ENCODE peak calls at places on chromosome 17, in four cellular contexts. One of them, this sample, is unnamed.

GRCh38 chr17:56173958-56174357 is 20.7 kb downstream of the ANKFN1 start:
- DNase-seq in mesenchymal stem cell: peak; percentile 3
- DNase-seq in mesendoderm: peak; percentile 25
- DNase-seq in H1: no peak
- DNase-seq in this sample: no peak

GRCh38 chr17:44831270-44831770 is 1.2 kb upstream of the GJC1 start:
- DNase-seq in mesenchymal stem cell: no peak
- DNase-seq in mesendoderm: peak; percentile 31
- DNase-seq in H1: no peak
- DNase-seq in this sample: peak; percentile 40

GRCh38 chr17:83198366-83199341 is 119.2 kb downstream of the METRNL start:
- DNase-seq in mesenchymal stem cell: no peak
- DNase-seq in mesendoderm: no peak
- DNase-seq in H1: no peak
- DNase-seq in this sample: no peak

GRCh38 chr17:59561042-59561441 is 4.4 kb upstream of the DHX40 start:
- DNase-seq in mesenchymal stem cell: peak; percentile 22
- DNase-seq in mesendoderm: peak; percentile 68
- DNase-seq in H1: no peak
- DNase-seq in this sample: peak; percentile 56

GRCh38 chr17:47981462-47981861 is 10.5 kb downstream of the CDK5RAP3 start:
- DNase-seq in mesenchymal stem cell: no peak
- DNase-seq in mesendoderm: no peak
- DNase-seq in H1: no peak
- DNase-seq in this sample: no peak

GRCh38 chr17:64304512-64304911 is 41.5 kb upstream of the TEX2 start:
- DNase-seq in mesenchymal stem cell: no peak
- DNase-seq in mesendoderm: no peak
- DNase-seq in H1: no peak
- DNase-seq in this sample: no peak

GRCh38 chr17:4777969-4778760 is 6.5 kb downstream of the TM4SF5 start:
- DNase-seq in mesenchymal stem cell: no peak
- DNase-seq in mesendoderm: peak; percentile 32
- DNase-seq in H1: no peak
- DNase-seq in this sample: no peak

GRCh38 chr17:31448467-31449077 is 57.1 kb downstream of the RAB11FIP4 start:
- DNase-seq in mesenchymal stem cell: peak; percentile 6
- DNase-seq in mesendoderm: peak; percentile 29
- DNase-seq in H1: no peak
- DNase-seq in this sample: no peak

GRCh38 chr17:2170023-2170422 is 115.1 kb downstream of the HIC1 start:
- DNase-seq in mesenchymal stem cell: no peak
- DNase-seq in mesendoderm: peak; percentile 69
- DNase-seq in H1: no peak
- DNase-seq in this sample: peak; percentile 67

GRCh38 chr17:79865351-79866210 is 26.3 kb upstream of the CBX4 start:
- DNase-seq in mesenchymal stem cell: no peak
- DNase-seq in mesendoderm: no peak
- DNase-seq in H1: no peak
- DNase-seq in this sample: no peak
- H2BK5ac ChIP-seq in mesenchymal stem cell: no peak overlapping the region
- H2BK5ac ChIP-seq in mesendoderm: no peak overlapping the region
- H2BK5ac ChIP-seq in H1: no peak overlapping the region
- H2BK5ac ChIP-seq in this sample: no peak overlapping the region

DNA sequence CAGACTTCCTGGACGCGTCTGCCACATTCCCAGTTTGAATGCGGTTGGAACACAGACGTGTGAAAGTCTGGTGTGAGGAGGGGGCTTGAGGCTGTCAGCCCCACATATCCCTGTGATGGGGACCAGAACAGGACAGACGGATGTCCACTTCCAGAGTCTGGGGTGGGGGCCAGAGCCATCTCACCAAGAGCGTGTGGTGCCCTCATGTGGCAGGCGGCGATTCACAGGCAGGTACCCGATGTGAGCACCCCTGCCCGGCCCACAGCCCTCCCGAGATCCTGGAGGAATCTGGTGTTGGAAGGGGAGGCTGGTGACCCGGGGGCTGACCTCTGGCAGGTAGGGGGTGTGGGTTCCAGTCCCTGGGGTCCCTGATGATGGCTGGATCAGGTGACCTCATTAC is 51.5 kb downstream of the ENGASE start:
- DNase-seq in mesenchymal stem cell: no peak
- DNase-seq in mesendoderm: peak; percentile 32
- DNase-seq in H1: no peak
- DNase-seq in this sample: peak; percentile 62
- H2BK5ac ChIP-seq in mesenchymal stem cell: no peak overlapping the region
- H2BK5ac ChIP-seq in mesendoderm: no peak overlapping the region
- H2BK5ac ChIP-seq in H1: no peak overlapping the region
- H2BK5ac ChIP-seq in this sample: no peak overlapping the region

GRCh38 chr17:28812980-28813377 is 29.6 kb downstream of the FAM222B start:
- DNase-seq in mesenchymal stem cell: no peak
- DNase-seq in mesendoderm: no peak
- DNase-seq in H1: no peak
- DNase-seq in this sample: no peak
- H2BK5ac ChIP-seq in mesenchymal stem cell: no peak overlapping the region
- H2BK5ac ChIP-seq in mesendoderm: no peak overlapping the region
- H2BK5ac ChIP-seq in H1: peak overlapping the region; percentile 90
- H2BK5ac ChIP-seq in this sample: no peak overlapping the region

DNA sequence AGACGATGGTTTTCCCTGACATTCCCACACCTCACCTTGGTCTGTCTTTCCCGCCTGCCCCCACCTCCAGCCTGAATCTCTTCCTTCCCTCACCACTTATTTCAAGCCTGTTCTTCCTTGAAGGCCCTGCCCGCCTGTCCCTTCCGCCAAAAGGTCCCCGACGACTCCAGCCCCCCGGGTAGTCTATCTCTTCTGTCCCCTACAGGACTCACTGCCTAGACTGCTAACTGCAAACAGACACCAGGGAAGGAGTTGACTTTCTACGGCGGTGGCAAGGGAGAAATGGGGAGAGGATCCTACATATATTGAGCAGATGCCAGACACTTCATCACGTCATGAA is 53.7 kb downstream of the NT5M start:
- DNase-seq in mesenchymal stem cell: no peak
- DNase-seq in mesendoderm: no peak
- DNase-seq in H1: no peak
- DNase-seq in this sample: no peak
- H2BK5ac ChIP-seq in mesenchymal stem cell: no peak overlapping the region
- H2BK5ac ChIP-seq in mesendoderm: no peak overlapping the region
- H2BK5ac ChIP-seq in H1: no peak overlapping the region
- H2BK5ac ChIP-seq in this sample: no peak overlapping the region

GRCh38 chr17:76539631-76540271 is at the start of gene PRCD:
- DNase-seq in mesenchymal stem cell: peak; percentile 34
- DNase-seq in mesendoderm: peak; percentile 71
- DNase-seq in H1: no peak
- DNase-seq in this sample: peak; percentile 58

GRCh38 chr17:76542566-76542971 is 2.7 kb downstream of the PRCD start:
- DNase-seq in mesenchymal stem cell: no peak
- DNase-seq in mesendoderm: no peak
- DNase-seq in H1: no peak
- DNase-seq in this sample: no peak

GRCh38 chr17:76538941-76539340 is 903 bp upstream of the PRCD start:
- DNase-seq in mesenchymal stem cell: no peak
- DNase-seq in mesendoderm: no peak
- DNase-seq in H1: no peak
- DNase-seq in this sample: no peak

GRCh38 chr17:76541739-76542450 is 2.1 kb downstream of the PRCD start:
- DNase-seq in mesenchymal stem cell: no peak
- DNase-seq in mesendoderm: no peak
- DNase-seq in H1: no peak
- DNase-seq in this sample: no peak

DNA sequence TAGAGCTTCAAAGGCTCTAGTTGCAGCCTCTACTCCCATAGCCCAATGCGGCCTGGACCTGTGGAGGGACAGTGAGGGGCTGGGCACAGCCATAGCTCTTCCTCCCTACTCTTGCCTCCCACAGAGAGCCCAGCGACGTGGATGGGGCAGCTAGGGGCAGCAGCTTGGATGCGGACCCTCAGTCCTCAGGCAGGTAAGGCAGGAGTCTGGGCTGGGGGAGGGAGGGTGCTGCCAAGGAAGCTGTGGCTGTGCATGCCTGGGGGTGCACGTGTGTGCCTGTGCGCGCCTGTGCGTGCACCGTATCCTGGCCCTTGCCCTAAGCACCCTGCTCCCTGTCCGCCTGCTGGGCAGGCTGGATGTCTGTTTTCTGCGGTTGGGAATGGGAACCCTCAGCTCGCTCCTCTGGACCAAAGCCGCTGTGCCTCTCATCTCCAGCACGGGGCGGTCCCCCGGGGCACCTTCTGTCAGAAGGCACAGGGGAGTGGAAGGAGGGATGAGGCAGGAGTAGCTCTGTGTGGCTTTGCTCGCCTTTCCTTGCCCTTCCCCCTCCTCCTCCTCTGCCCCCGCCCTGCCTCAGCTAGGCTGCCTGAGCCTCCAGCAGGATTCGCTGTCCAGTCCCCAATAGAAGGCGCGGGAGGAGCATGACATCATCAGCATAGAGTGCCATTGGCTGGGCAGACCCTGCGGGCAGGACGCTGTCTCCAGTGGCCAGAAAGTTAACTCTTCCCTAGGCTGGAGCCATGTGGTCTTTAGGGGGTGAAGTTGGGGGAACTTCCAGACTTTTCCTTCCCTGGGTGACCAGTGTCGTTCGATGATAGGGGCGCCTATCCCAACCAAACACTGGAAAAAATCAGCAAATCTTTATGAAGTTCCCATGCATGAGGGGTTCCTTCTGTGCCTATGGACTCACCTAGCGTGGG is 797 bp downstream of the PRCD start:
- DNase-seq in mesenchymal stem cell: peak; percentile 98
- DNase-seq in mesendoderm: peak; percentile 99
- DNase-seq in H1: peak; percentile 92
- DNase-seq in this sample: peak; percentile 100
- H2BK5ac ChIP-seq in mesenchymal stem cell: no peak overlapping the region
- H2BK5ac ChIP-seq in mesendoderm: no peak overlapping the region
- H2BK5ac ChIP-seq in H1: peak overlapping the region; percentile 74
- H2BK5ac ChIP-seq in this sample: no peak overlapping the region

GRCh38 chr17:76929572-76929971 is 61.4 kb downstream of the MGAT5B start:
- DNase-seq in mesenchymal stem cell: no peak
- DNase-seq in mesendoderm: no peak
- DNase-seq in H1: no peak
- DNase-seq in this sample: no peak

GRCh38 chr17:76929148-76929547 is 60.9 kb downstream of the MGAT5B start:
- DNase-seq in mesenchymal stem cell: no peak
- DNase-seq in mesendoderm: no peak
- DNase-seq in H1: no peak
- DNase-seq in this sample: no peak

GRCh38 chr17:76934561-76935320 is 66.5 kb downstream of the MGAT5B start:
- DNase-seq in mesenchymal stem cell: no peak
- DNase-seq in mesendoderm: no peak
- DNase-seq in H1: no peak
- DNase-seq in this sample: no peak

GRCh38 chr17:76935331-76935730 is 67.1 kb downstream of the MGAT5B start:
- DNase-seq in mesenchymal stem cell: peak; percentile 51
- DNase-seq in mesendoderm: no peak
- DNase-seq in H1: no peak
- DNase-seq in this sample: no peak

DNA sequence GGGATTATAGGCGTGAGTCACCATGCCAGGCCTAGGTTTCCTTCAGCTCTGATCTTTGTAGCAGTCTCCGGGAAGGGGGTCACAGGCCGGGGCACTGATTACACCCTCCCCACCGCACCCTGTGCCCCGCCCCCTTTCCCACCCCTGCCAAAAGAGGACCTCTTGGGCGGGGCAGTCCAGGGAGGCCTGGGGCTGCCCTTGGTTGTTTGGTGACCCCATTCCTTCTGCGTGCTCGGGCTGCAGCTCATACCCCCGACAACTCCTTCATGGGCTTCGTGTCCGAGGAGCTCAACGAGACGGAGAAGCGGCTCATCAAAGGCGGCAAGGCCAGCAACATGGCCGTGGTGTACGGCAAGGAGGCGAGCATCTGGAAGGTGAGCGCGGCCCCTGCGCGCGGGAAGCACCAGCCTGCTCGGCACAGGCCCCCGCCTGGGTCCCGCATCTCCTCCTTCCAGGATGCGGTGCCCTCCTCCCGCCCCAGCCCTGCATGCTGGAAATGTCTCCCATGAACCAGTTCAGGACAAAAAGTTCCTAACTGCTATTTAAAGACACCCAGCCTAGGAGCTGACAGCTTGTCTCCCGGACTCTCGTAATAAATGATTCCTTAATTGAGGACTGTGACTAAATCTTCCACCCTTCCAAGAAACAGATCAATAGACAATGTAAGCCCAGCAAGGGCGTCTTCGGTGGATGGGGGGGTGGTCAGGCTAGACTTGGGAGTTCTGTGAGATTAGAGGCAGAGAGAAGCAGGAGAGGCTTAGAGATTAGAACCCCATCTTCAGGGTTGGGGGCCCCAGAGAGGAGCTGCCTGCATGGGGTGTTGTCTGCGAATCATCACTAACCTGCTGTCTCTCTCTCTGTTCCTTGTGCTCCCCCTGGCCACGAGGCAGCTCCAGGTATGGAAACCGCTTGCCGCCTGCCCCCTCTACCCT is 64.5 kb downstream of the MGAT5B start:
- DNase-seq in mesenchymal stem cell: no peak
- DNase-seq in mesendoderm: no peak
- DNase-seq in H1: no peak
- DNase-seq in this sample: no peak
- H2BK5ac ChIP-seq in mesenchymal stem cell: no peak overlapping the region
- H2BK5ac ChIP-seq in mesendoderm: no peak overlapping the region
- H2BK5ac ChIP-seq in H1: no peak overlapping the region
- H2BK5ac ChIP-seq in this sample: no peak overlapping the region

GRCh38 chr17:81132770-81133723 is 32.3 kb upstream of the PVALEF start:
- DNase-seq in mesenchymal stem cell: no peak
- DNase-seq in mesendoderm: no peak
- DNase-seq in H1: no peak
- DNase-seq in this sample: no peak

GRCh38 chr17:81130385-81131288 is 34.7 kb upstream of the PVALEF start:
- DNase-seq in mesenchymal stem cell: no peak
- DNase-seq in mesendoderm: no peak
- DNase-seq in H1: no peak
- DNase-seq in this sample: no peak

GRCh38 chr17:81129711-81130367 is 35.5 kb upstream of the PVALEF start:
- DNase-seq in mesenchymal stem cell: no peak
- DNase-seq in mesendoderm: no peak
- DNase-seq in H1: no peak
- DNase-seq in this sample: no peak

GRCh38 chr17:81132197-81132540 is 33.1 kb upstream of the PVALEF start:
- DNase-seq in mesenchymal stem cell: no peak
- DNase-seq in mesendoderm: no peak
- DNase-seq in H1: no peak
- DNase-seq in this sample: no peak

DNA sequence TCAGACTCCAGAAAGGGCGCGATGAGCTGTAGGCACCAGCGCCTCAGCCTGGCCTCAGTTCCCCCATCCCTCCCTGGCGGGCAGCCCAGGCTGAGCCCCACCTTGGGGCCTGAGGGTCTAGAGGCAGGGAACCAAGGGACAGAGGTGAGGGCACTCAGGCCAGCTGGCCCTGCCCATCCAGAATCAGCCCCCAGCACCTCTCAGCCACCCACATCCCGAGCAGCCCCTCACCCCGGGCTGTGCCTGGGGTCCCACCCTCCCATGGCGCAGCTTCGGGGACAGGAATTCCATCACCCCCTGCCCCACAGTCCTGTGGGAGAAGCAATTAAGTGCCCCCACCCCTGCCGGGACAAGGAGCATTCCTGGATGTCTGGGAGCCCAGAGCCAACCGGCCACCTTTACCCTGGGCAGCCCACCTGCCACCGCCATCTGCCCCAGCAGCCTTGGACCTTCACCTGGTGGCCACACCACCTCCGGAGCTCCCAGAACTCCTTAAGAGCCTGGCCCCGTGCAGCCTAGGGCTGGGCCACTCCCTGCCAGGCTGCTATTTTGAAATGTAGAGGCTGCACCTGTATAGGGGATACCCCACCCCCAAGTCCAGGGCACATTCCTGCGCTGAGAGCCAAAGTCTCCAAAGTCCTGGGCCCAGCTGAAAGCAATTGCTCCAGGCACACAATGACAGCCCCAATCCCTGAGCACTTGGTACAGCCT is 33.7 kb upstream of the PVALEF start:
- DNase-seq in mesenchymal stem cell: no peak
- DNase-seq in mesendoderm: no peak
- DNase-seq in H1: no peak
- DNase-seq in this sample: no peak
- H2BK5ac ChIP-seq in mesenchymal stem cell: no peak overlapping the region
- H2BK5ac ChIP-seq in mesendoderm: no peak overlapping the region
- H2BK5ac ChIP-seq in H1: no peak overlapping the region
- H2BK5ac ChIP-seq in this sample: no peak overlapping the region